ENCODE peak calls at places on chromosomes 16 and 17, in five cellular contexts. U is kidney epithelial cell, L is heart left ventricle, E is BJ, P is PC-3. O is an unnamed sample.

GRCh38 chr17:78269893-78270490 is 38.6 kb downstream of the TMEM235 start:
- DNase-seq in U (no peak), L (no peak), E (no peak), P (no peak), O (no peak)

GRCh38 chr17:1413281-1413791 is 13.3 kb upstream of the YWHAE start:
- DNase-seq in U (peak; percentile 63), L (peak; percentile 91), E (no peak), P (peak; percentile 79), O (peak; percentile 86)

GRCh38 chr17:1491406-1492248 is 859 bp downstream of the MYO1C start:
- DNase-seq in U (no peak), L (peak; percentile 82), E (no peak), P (peak; percentile 52), O (no peak)

GRCh38 chr16:88844412-88845118 is 12.2 kb downstream of the GALNS start:
- DNase-seq in U (no peak), L (no peak), E (no peak), P (no peak), O (no peak)

GRCh38 chr16:5042574-5043171 is 8.9 kb upstream of the NAGPA start:
- DNase-seq in U (no peak), L (peak; percentile 9), E (no peak), P (peak; percentile 39), O (no peak)

GRCh38 chr16:16096161-16096857 is 127.0 kb downstream of the ABCC6 start:
- DNase-seq in U (no peak), L (no peak), E (peak; percentile 79), P (no peak), O (no peak)

GRCh38 chr17:9284884-9285283 is 263.6 kb downstream of the NTN1 start:
- DNase-seq in U (no peak), L (peak; percentile 57), E (no peak), P (no peak), O (no peak)

GRCh38 chr17:73166731-73167581 is 2.1 kb downstream of the SSTR2 start:
- DNase-seq in U (no peak), L (no peak), E (no peak), P (no peak), O (no peak)

GRCh38 chr16:88691924-88692560 is 5.7 kb upstream of the SNAI3 start:
- DNase-seq in U (no peak), L (no peak), E (no peak), P (no peak), O (no peak)

GRCh38 chr16:87474566-87474996 is 18.2 kb downstream of the ZCCHC14 start:
- DNase-seq in U (no peak), L (no peak), E (no peak), P (no peak), O (no peak)

GRCh38 chr16:87129771-87130170 is 187.4 kb downstream of the C16orf95 start:
- DNase-seq in U (peak; percentile 19), L (no peak), E (no peak), P (peak; percentile 63), O (no peak)

GRCh38 chr17:17495448-17496188 is 577 bp downstream of the RASD1 start:
- DNase-seq in U (no peak), L (no peak), E (no peak), P (peak; percentile 22), O (no peak)

GRCh38 chr17:43655702-43656275 is 5.9 kb downstream of the MEOX1 start:
- DNase-seq in U (no peak), L (no peak), E (no peak), P (no peak), O (no peak)

GRCh38 chr17:64401941-64402340 is 11.3 kb upstream of the PECAM1 start:
- DNase-seq in U (no peak), L (no peak), E (no peak), P (no peak), O (no peak)
- H3K4me3 ChIP-seq in U (no peak overlapping the region), L (no peak overlapping the region), E (no peak overlapping the region), P (no peak overlapping the region), O (no peak overlapping the region)

GRCh38 chr16:56405977-56406376 is 19.4 kb downstream of the AMFR start:
- DNase-seq in U (no peak), L (no peak), E (no peak), P (no peak), O (no peak)
- TF ChIP-seq CTCF in U (no peak), L (no peak), E (no peak), P (no peak), O (no peak)

GRCh38 chr17:67256075-67256732 is 11.2 kb upstream of the HELZ start:
- DNase-seq in U (no peak), L (no peak), E (no peak), P (no peak), O (no peak)

GRCh38 chr17:67262420-67262819 is 17.4 kb upstream of the HELZ start:
- DNase-seq in U (no peak), L (no peak), E (no peak), P (no peak), O (no peak)

GRCh38 chr17:67258836-67259468 is 14.0 kb upstream of the HELZ start:
- DNase-seq in U (no peak), L (no peak), E (no peak), P (no peak), O (no peak)

GRCh38 chr17:67265620-67266019 is 20.6 kb upstream of the HELZ start:
- DNase-seq in U (no peak), L (no peak), E (no peak), P (no peak), O (no peak)

GRCh38 chr17:67260051-67260987 is 15.3 kb upstream of the HELZ start:
- DNase-seq in U (no peak), L (no peak), E (peak; percentile 27), P (peak; percentile 47), O (peak; percentile 87)
- H3K4me3 ChIP-seq in U (no peak overlapping the region), L (no peak overlapping the region), E (no peak overlapping the region), P (no peak overlapping the region), O (no peak overlapping the region)

DNA sequence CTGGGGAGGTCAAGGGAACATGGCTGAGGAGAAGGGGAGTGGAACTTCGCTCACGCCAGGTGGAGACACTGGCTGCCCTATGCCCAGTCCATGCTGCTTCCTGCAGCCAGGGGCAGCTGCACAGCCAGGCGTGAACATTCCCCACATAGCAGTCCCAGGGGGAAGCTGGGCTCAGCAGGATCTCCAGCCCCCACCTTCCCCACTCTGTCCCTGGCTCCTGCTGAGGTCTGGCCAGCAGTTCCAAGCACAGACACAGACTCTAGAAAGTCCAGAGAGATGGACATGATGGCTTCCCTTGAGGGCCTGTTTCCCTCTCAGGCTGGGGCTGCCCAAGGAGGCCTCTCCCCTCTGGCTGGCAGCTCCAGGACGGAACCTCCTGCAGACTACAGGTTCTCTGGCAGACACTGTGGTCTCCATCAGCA is 9.3 kb downstream of the JUP start:
- DNase-seq in U (peak; percentile 77), L (peak; percentile 80), E (no peak), P (no peak), O (no peak)
- TF ChIP-seq CTCF in U (peak; percentile 70), L (peak; percentile 52), E (peak; percentile 33), P (no peak), O (peak; percentile 57)

O was measured in retinal pigment epithelial cell.